ENCODE peak calls at places on chromosomes 1 and 21, in six cellular contexts. V is stimulated activated naive CD4-positive, alpha-beta T cell; B is left lobe of liver; W is upper lobe of right lung; A is heart left ventricle; T is LoVo. Q is an unnamed sample.

GRCh38 chr1:225651376-225651871 is 1.5 kb downstream of the ENAH start:
- DNase-seq in A (no peak), T (no peak), B (no peak), V (no peak), W (no peak), Q (no peak)

GRCh38 chr1:9629445-9630201 is 21.9 kb upstream of the PIK3CD start:
- DNase-seq in W (peak; percentile 87), T (no peak), V (peak; percentile 83), B (peak; percentile 58), A (peak; percentile 58), Q (peak; percentile 46)

GRCh38 chr21:36282568-36283230 is 37.3 kb upstream of the MORC3 start:
- DNase-seq in B (no peak), V (no peak), T (no peak), A (no peak), W (no peak), Q (no peak)

GRCh38 chr1:165352109-165352441 is 4.4 kb downstream of the LMX1A start:
- DNase-seq in W (no peak), A (no peak), V (no peak), B (no peak), T (no peak), Q (no peak)

GRCh38 chr1:55155522-55155921 is 59.6 kb downstream of the USP24 start:
- DNase-seq in A (peak; percentile 71), T (no peak), W (peak; percentile 57), B (peak; percentile 48), V (no peak), Q (no peak)

GRCh38 chr1:90220941-90221693 is 226.2 kb downstream of the ZNF326 start:
- DNase-seq in B (no peak), V (no peak), W (no peak), A (peak; percentile 13), T (peak; percentile 20), Q (no peak)

GRCh38 chr1:86018311-86018923 is 138.2 kb downstream of the COL24A1 start:
- DNase-seq in T (peak; percentile 43), A (no peak), B (no peak), W (no peak), V (no peak), Q (peak; percentile 25)

GRCh38 chr1:18580087-18580486 is 50.6 kb upstream of the PAX7 start:
- DNase-seq in T (no peak), V (no peak), W (no peak), B (no peak), A (no peak), Q (no peak)

GRCh38 chr1:94160811-94161210 is 39.9 kb upstream of the ABCA4 start:
- DNase-seq in B (no peak), A (no peak), W (no peak), T (no peak), V (no peak), Q (no peak)

GRCh38 chr1:117930484-117930883 is 945 bp downstream of the WDR3 start:
- DNase-seq in V (no peak), W (no peak), T (no peak), B (no peak), A (no peak), Q (peak; percentile 20)

GRCh38 chr1:236038034-236038433 is 26.9 kb downstream of the NID1 start:
- DNase-seq in W (no peak), V (no peak), A (no peak), T (no peak), B (no peak), Q (no peak)

GRCh38 chr1:101130673-101131072 is 105.1 kb upstream of the DPH5 start:
- DNase-seq in B (no peak), V (no peak), T (no peak), W (no peak), A (no peak), Q (no peak)

GRCh38 chr1:204128464-204128963 is 23.3 kb downstream of the ETNK2 start:
- DNase-seq in B (no peak), A (no peak), V (no peak), T (no peak), W (no peak), Q (no peak)